ENCODE peak calls at places on chromosomes 7 and 10, in five cellular contexts. L, N, S, B and Z are unnamed samples.

GRCh38 chr10:72175166-72175565 is 40.6 kb upstream of the ANAPC16 start:
- DNase-seq in B (peak; percentile 47), S (peak; percentile 34), L (no peak), N (peak; percentile 77), Z (peak; percentile 80)

GRCh38 chr10:131519723-131520122 is 208.2 kb upstream of the TCERG1L start:
- DNase-seq in S (no peak), B (no peak), L (no peak), N (no peak), Z (no peak)

GRCh38 chr10:97788552-97789442 is 17.0 kb upstream of the SFRP5 start:
- DNase-seq in N (no peak), S (no peak), L (no peak), B (no peak), Z (no peak)

GRCh38 chr10:74292871-74293427 is 141.9 kb downstream of the ADK start:
- DNase-seq in N (peak; percentile 57), S (no peak), L (no peak), B (peak; percentile 31), Z (no peak)

GRCh38 chr10:101967713-101968112 is 88.3 kb downstream of the ARMH3 start:
- DNase-seq in B (no peak), L (no peak), S (no peak), N (peak; percentile 40), Z (no peak)

GRCh38 chr10:89845541-89846275 is 144.3 kb downstream of the KIF20B start:
- DNase-seq in B (no peak), S (no peak), L (no peak), N (peak; percentile 9), Z (no peak)

GRCh38 chr7:66634816-66635215 is 6.1 kb downstream of the KCTD7 start:
- DNase-seq in S (no peak), B (no peak), L (no peak), N (peak; percentile 4), Z (peak; percentile 39)

GRCh38 chr10:44416021-44416758 is 31.3 kb upstream of the CXCL12 start:
- DNase-seq in N (no peak), B (no peak), L (peak; percentile 4), S (no peak), Z (no peak)

GRCh38 chr7:76372984-76373833 is 14.4 kb upstream of the YWHAG start:
- DNase-seq in S (no peak), L (no peak), N (peak; percentile 90), B (no peak), Z (no peak)

GRCh38 chr10:86373251-86373650 is 6.7 kb upstream of the GRID1 start:
- DNase-seq in S (no peak), N (no peak), B (no peak), L (no peak), Z (no peak)

GRCh38 chr7:136018104-136018503 is 40.9 kb upstream of the MTPN start:
- DNase-seq in N (peak; percentile 66), L (no peak), B (no peak), S (no peak), Z (no peak)

GRCh38 chr7:137747359-137748031 is 99.3 kb downstream of the DGKI start:
- DNase-seq in L (peak; percentile 42), S (no peak), B (no peak), N (peak; percentile 30), Z (no peak)

GRCh38 chr7:20647908-20648776 is 32.7 kb downstream of the ABCB5 start:
- DNase-seq in S (no peak), N (peak; percentile 39), L (peak; percentile 64), B (peak; percentile 50), Z (peak; percentile 75)

GRCh38 chr7:2288986-2289611 is 25.1 kb downstream of the SNX8 start:
- DNase-seq in L (no peak), N (peak; percentile 12), B (no peak), S (no peak), Z (no peak)

GRCh38 chr10:44347609-44348400 is 37.1 kb downstream of the CXCL12 start:
- DNase-seq in L (no peak), N (no peak), B (no peak), S (no peak), Z (no peak)

GRCh38 chr10:75407296-75407715 is 5.7 kb upstream of the ZNF503 start:
- DNase-seq in S (no peak), L (peak; percentile 56), B (no peak), N (no peak), Z (no peak)

GRCh38 chr10:30579554-30579953 is 50.0 kb downstream of the LYZL2 start:
- DNase-seq in N (no peak), B (no peak), L (no peak), S (no peak), Z (no peak)

GRCh38 chr10:75350791-75351190 is 50.8 kb downstream of the ZNF503 start:
- DNase-seq in B (no peak), L (no peak), S (no peak), N (peak; percentile 57), Z (no peak)

GRCh38 chr7:1961776-1962276 is 270.9 kb downstream of the MAD1L1 start:
- DNase-seq in L (no peak), B (no peak), N (peak; percentile 86), S (peak; percentile 64), Z (no peak)

GRCh38 chr7:49119706-49120105 is 195.4 kb downstream of the CDC14C start:
- DNase-seq in N (no peak), B (no peak), L (no peak), S (no peak), Z (no peak)

GRCh38 chr7:1664711-1665591 is 5.1 kb upstream of the ELFN1 start:
- DNase-seq in L (peak; percentile 74), B (no peak), S (no peak), N (peak; percentile 78), Z (no peak)

GRCh38 chr10:15391491-15391890 is 20.4 kb upstream of the FAM171A1 start:
- DNase-seq in N (no peak), S (no peak), L (no peak), B (no peak), Z (no peak)

GRCh38 chr7:104980969-104981670 is 32.9 kb upstream of the KMT2E start:
- DNase-seq in B (peak; percentile 79), N (peak; percentile 84), L (no peak), S (no peak), Z (peak; percentile 89)

GRCh38 chr10:103476046-103476768 is 2.8 kb downstream of the CALHM3 start:
- DNase-seq in L (peak; percentile 91), B (peak; percentile 31), S (no peak), N (peak; percentile 30), Z (peak; percentile 81)

GRCh38 chr7:102322202-102322715 is 34.0 kb downstream of the SPDYE6 start:
- DNase-seq in N (no peak), S (no peak), L (no peak), B (no peak), Z (peak; percentile 41)

GRCh38 chr7:150755473-150756099 is 18.4 kb downstream of the GIMAP5 start:
- DNase-seq in L (no peak), B (no peak), N (no peak), S (peak; percentile 71), Z (no peak)

GRCh38 chr7:105205592-105206211 is 183.0 kb downstream of the SRPK2 start:
- DNase-seq in S (no peak), L (no peak), N (no peak), B (no peak), Z (no peak)

GRCh38 chr7:138001529-138002095 is at the start of gene CREB3L2:
- DNase-seq in L (peak; percentile 73), S (no peak), N (peak; percentile 90), B (peak; percentile 83), Z (no peak)

GRCh38 chr7:34133983-34134782 is 228.8 kb downstream of the BMPER start:
- DNase-seq in S (no peak), B (peak; percentile 36), L (peak; percentile 81), N (peak; percentile 88), Z (peak; percentile 79)

GRCh38 chr7:7895004-7895650 is 73.5 kb upstream of the GLCCI1 start:
- DNase-seq in S (no peak), L (no peak), N (no peak), B (no peak), Z (no peak)

GRCh38 chr10:101712997-101713396 is 18.0 kb upstream of the FBXW4 start:
- DNase-seq in B (no peak), S (no peak), L (no peak), N (no peak), Z (no peak)

GRCh38 chr7:26993816-26994810 is 101.7 kb downstream of the HOXA1 start:
- DNase-seq in L (no peak), N (peak; percentile 83), B (no peak), S (no peak), Z (no peak)

GRCh38 chr7:70972693-70973092 is 159.3 kb upstream of the GALNT17 start:
- DNase-seq in B (no peak), L (no peak), N (no peak), S (no peak), Z (no peak)
- H3K4me1 ChIP-seq in B (no peaks in the 10 kb centered on the region), L (no peaks in the 10 kb centered on the region), N (no peaks in the 10 kb centered on the region), S (no peaks in the 10 kb centered on the region), Z (no peaks in the 10 kb centered on the region)

DNA sequence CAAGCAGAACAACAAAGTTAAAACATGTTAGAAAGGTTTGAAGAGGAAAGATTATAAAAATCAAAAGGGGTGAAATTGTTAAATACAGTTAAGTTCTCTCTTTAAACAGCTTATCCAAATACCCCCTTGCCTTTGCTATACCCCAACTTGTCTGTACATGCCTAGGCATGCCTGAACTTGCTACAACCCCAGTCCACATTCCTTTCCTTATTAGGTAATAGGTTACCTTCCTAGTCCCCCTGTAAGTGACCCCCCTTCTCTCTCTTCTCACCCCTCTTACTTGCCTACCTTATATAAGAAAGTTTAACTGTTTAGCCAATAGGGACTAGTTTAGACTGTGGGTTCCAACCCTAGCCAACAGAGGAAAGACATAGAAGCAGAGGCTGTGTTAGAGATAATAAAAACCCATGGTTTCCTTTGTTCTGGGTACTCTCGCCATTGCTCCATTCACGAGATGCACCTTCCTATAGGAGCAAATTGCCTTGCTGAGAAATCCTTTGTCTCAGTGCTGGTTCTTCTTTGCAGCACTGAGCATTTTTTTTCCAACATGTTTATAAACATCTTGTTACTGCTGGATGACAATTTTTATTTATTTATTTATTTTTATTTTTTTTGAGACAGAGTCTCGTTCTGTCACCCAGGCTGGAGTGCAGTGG is 282.2 kb upstream of the GALNT17 start:
- DNase-seq in N (no peak), B (no peak), S (no peak), L (peak; percentile 80), Z (peak; percentile 35)
- H3K27ac ChIP-seq in N (no peak overlapping the region), B (no peak overlapping the region), S (no peak overlapping the region), L (peak overlapping the region; percentile 47), Z (no peak overlapping the region)

DNA sequence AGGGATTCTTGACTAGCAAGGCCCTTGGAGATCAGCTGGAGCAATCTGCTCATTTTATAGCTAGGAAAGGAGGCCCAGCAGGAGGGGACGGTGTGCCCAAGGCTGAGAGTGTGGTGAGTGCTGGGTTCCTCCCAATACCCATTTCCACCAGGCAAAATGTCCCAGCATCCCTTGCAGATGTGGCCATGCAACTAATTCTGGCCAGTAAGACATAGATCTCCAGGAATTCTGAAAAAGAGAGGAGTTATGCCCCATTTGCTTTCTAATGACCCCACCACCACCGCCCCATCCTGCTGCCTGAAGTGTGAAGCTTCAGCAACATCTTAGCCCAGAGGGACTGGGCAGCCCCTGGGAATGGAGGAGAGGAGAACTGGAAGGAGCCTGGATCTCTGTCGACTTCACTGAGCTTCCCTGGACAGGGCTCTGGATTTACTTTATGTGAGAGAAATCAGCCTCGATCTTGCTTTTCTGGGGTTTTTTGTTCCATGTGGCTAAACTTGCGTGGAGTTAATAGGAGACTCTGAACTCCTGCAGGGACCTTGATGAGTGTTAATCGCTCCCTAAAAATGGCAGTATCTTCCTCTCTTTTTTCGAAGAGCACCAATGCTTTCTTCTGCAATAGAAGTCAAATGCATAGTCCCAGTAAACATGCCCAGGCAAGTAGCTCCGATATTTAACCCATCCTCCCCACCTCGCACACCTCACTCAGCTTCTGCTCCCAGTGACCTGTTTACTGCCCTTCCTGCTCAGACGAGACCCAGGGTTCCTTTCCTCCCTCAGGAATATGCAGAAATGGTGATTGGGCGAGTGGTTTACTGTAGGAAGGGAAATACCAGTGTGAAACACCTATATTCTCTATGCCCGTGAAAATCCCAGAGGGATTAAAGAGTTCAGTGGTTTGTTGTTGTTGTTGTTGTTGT is 127.5 kb upstream of the GPR26 start:
- DNase-seq in S (no peak), N (no peak), L (peak; percentile 77), B (no peak), Z (no peak)
- H3K9ac ChIP-seq in S (no peak overlapping the region), N (no peak overlapping the region), L (no peak overlapping the region), B (peak overlapping the region; percentile 39), Z (no peak overlapping the region)

GRCh38 chr10:79095316-79095715 is 26.6 kb downstream of the ZMIZ1 start:
- DNase-seq in S (no peak), L (no peak), B (no peak), N (no peak), Z (no peak)
- H3K4me1 ChIP-seq in S (peaks cover 40% of the 10 kb centered on the region), L (peaks cover 5% of the 10 kb centered on the region), B (peaks cover 16% of the 10 kb centered on the region), N (peaks cover 39% of the 10 kb centered on the region), Z (peaks cover 58% of the 10 kb centered on the region)